ENCODE peak calls at places on chromosomes 4 and X, in five cellular contexts. C is left cardiac atrium, O is lung, L is astrocyte, E is Right ventricle myocardium inferior. Q is an unnamed sample.

GRCh38 chr4:105058177-105058812 is 88.4 kb upstream of the TET2 start:
- DNase-seq in C (no peak), O (no peak), L (peak), E (no peak), Q (no peak)

GRCh38 chr4:93780080-93780479 is 48.5 kb upstream of the ATOH1 start:
- DNase-seq in C (no peak), E (no peak), L (no peak), O (no peak), Q (no peak)

GRCh38 chr4:102344520-102344954 is 745 bp downstream of the SLC39A8 start:
- DNase-seq in L (peak), C (peak), O (peak), E (peak), Q (peak)

GRCh38 chr4:97576955-97577354 is 566.3 kb downstream of the STPG2 start:
- DNase-seq in C (no peak), L (peak), O (no peak), E (no peak), Q (no peak)

GRCh38 chr4:183335369-183335940 is 13.2 kb upstream of the CLDN24 start:
- DNase-seq in L (peak), O (no peak), C (no peak), E (no peak), Q (no peak)

GRCh38 chr4:69731261-69731660 is 29.2 kb downstream of the SULT1B1 start:
- DNase-seq in L (no peak), E (no peak), O (no peak), C (no peak), Q (no peak)

GRCh38 chr4:176534566-176534965 is 214.8 kb downstream of the SPCS3 start:
- DNase-seq in L (peak), E (no peak), C (no peak), O (no peak), Q (no peak)

GRCh38 chrX:153900806-153901752 is 3.4 kb upstream of the AVPR2 start:
- DNase-seq in O (peak), C (peak), E (peak), L (peak), Q (peak)

GRCh38 chr4:24370421-24370820 is 213.9 kb downstream of the DHX15 start:
- DNase-seq in L (no peak), E (no peak), C (no peak), O (no peak), Q (no peak)

GRCh38 chr4:156971623-156972369 is at the start of gene PDGFC:
- DNase-seq in E (peak), C (peak), O (peak), L (peak), Q (peak)

GRCh38 chrX:38806875-38807601 is 5.8 kb downstream of the MID1IP1 start:
- DNase-seq in C (no peak), O (no peak), E (no peak), L (no peak), Q (no peak)

GRCh38 chr4:79471309-79471708 is 63.3 kb upstream of the GK2 start:
- DNase-seq in O (no peak), C (no peak), L (no peak), E (no peak), Q (no peak)

GRCh38 chr4:26120098-26120795 is 200.6 kb upstream of the RBPJ start:
- DNase-seq in C (no peak), L (no peak), E (no peak), O (no peak), Q (no peak)

GRCh38 chr4:6892190-6892908 is 17.3 kb upstream of the TBC1D14 start:
- DNase-seq in L (peak), C (peak), E (no peak), O (no peak), Q (peak)

GRCh38 chr4:48329193-48329592 is 12.1 kb upstream of the SLAIN2 start:
- DNase-seq in E (no peak), C (no peak), L (no peak), O (no peak), Q (no peak)

GRCh38 chr4:87220094-87220831 is at the start of gene KLHL8:
- DNase-seq in O (peak), E (peak), L (peak), C (peak), Q (peak)

GRCh38 chr4:78951862-78952472 is 12.7 kb upstream of the PAQR3 start:
- DNase-seq in O (no peak), C (no peak), E (no peak), L (no peak), Q (no peak)

GRCh38 chrX:7170903-7171302 is 22.9 kb upstream of the PUDP start:
- DNase-seq in C (no peak), O (peak), E (no peak), L (no peak), Q (no peak)

GRCh38 chrX:17052210-17052609 is 105.8 kb downstream of the REPS2 start:
- DNase-seq in E (no peak), O (no peak), C (no peak), L (peak), Q (no peak)

GRCh38 chrX:69388526-69388925 is 115.6 kb upstream of the NALF2 start:
- DNase-seq in L (no peak), O (no peak), E (no peak), C (no peak), Q (no peak)

GRCh38 chr4:137278431-137278830 is 253.9 kb downstream of the PCDH18 start:
- DNase-seq in L (no peak), E (no peak), O (no peak), C (no peak), Q (no peak)